ENCODE peak calls at places on chromosome 7, in six cellular contexts. E is memory B cell; C is endothelial cell; U is PC-9; O is effector memory CD8-positive, alpha-beta T cell; V is tibial nerve. J is an unnamed sample.

GRCh38 chr7:134470864-134471263 is 12.0 kb upstream of the AKR1B1 start:
- DNase-seq in O (no peak), V (no peak), U (peak), C (no peak), E (no peak), J (no peak)

GRCh38 chr7:74656911-74657691 is 417 bp upstream of the GTF2I start:
- DNase-seq in E (peak), O (peak), V (peak), C (peak), U (peak), J (peak)

GRCh38 chr7:158655931-158656441 is 48.6 kb downstream of the NCAPG2 start:
- DNase-seq in O (no peak), C (no peak), U (no peak), E (no peak), V (no peak), J (no peak)

GRCh38 chr7:102291916-102292267 is 5.2 kb downstream of the SH2B2 start:
- DNase-seq in O (no peak), U (no peak), V (no peak), C (no peak), E (no peak), J (no peak)

GRCh38 chr7:31122649-31123058 is 70.5 kb downstream of the ADCYAP1R1 start:
- DNase-seq in O (no peak), E (no peak), C (peak), V (peak), U (peak), J (peak)

GRCh38 chr7:29987083-29987482 is 2.5 kb downstream of the SCRN1 start:
- DNase-seq in V (no peak), C (no peak), E (no peak), O (no peak), U (peak), J (no peak)

GRCh38 chr7:155206286-155207020 is 91.2 kb upstream of the INSIG1 start:
- DNase-seq in O (peak), U (no peak), V (peak), E (peak), C (no peak), J (peak)

GRCh38 chr7:22566592-22566991 is 66.6 kb upstream of the STEAP1B start:
- DNase-seq in O (no peak), V (no peak), U (peak), E (no peak), C (no peak), J (no peak)

GRCh38 chr7:112505495-112505894 is 24.7 kb downstream of the LSMEM1 start:
- DNase-seq in E (no peak), O (no peak), U (no peak), V (no peak), C (no peak), J (no peak)

GRCh38 chr7:56046728-56047445 is 4.4 kb downstream of the PSPH start:
- DNase-seq in C (no peak), U (no peak), O (no peak), V (no peak), E (no peak), J (no peak)

GRCh38 chr7:155285423-155286220 is 12.1 kb upstream of the INSIG1 start:
- DNase-seq in V (no peak), E (no peak), C (no peak), U (no peak), O (no peak), J (no peak)

GRCh38 chr7:94067506-94067905 is 63.4 kb upstream of the BET1 start:
- DNase-seq in U (no peak), V (no peak), C (no peak), O (no peak), E (no peak), J (no peak)

GRCh38 chr7:157041004-157041403 is 30.5 kb upstream of the MNX1 start:
- DNase-seq in E (no peak), V (no peak), O (no peak), U (no peak), C (no peak), J (no peak)

GRCh38 chr7:20238754-20239324 is 21.7 kb upstream of the MACC1 start:
- DNase-seq in C (no peak), E (no peak), U (no peak), O (no peak), V (no peak), J (peak)

GRCh38 chr7:122628651-122629411 is 70.1 kb downstream of the RNF133 start:
- DNase-seq in O (no peak), C (no peak), E (no peak), U (no peak), V (no peak), J (no peak)

GRCh38 chr7:133562617-133563016 is 309.7 kb downstream of the EXOC4 start:
- DNase-seq in C (no peak), O (no peak), V (no peak), E (no peak), U (no peak), J (no peak)

J was measured in HL-60.